ENCODE peak calls at places on chromosomes 1 and 21, in eight cellular contexts. One of them, this sample, is unnamed.

GRCh38 chr1:1063261-1063944 is 10.7 kb downstream of the RNF223 start:
- DNase-seq in caudate nucleus: no peak
- DNase-seq in cardiac fibroblast: no peak
- DNase-seq in iPS-NIHi11: no peak
- DNase-seq in activated CD8-positive, alpha-beta memory T cell treated with anti-CD3 and anti-CD28 coated beads for 24 hours: no peak
- DNase-seq in activated CD4-positive, alpha-beta T cell treated with anti-CD3 and anti-CD28 coated beads for 48 hours: no peak
- DNase-seq in T-helper 17 cell: no peak
- DNase-seq in breast epithelium: no peak
- DNase-seq in this sample: no peak

GRCh38 chr1:12344611-12345299 is 114.9 kb downstream of the VPS13D start:
- DNase-seq in caudate nucleus: peak
- DNase-seq in cardiac fibroblast: no peak
- DNase-seq in iPS-NIHi11: no peak
- DNase-seq in activated CD8-positive, alpha-beta memory T cell treated with anti-CD3 and anti-CD28 coated beads for 24 hours: no peak
- DNase-seq in activated CD4-positive, alpha-beta T cell treated with anti-CD3 and anti-CD28 coated beads for 48 hours: peak
- DNase-seq in T-helper 17 cell: no peak
- DNase-seq in breast epithelium: no peak
- DNase-seq in this sample: peak

GRCh38 chr1:54273837-54274192 is 73.8 kb downstream of the MRPL37 start:
- DNase-seq in caudate nucleus: no peak
- DNase-seq in cardiac fibroblast: peak
- DNase-seq in iPS-NIHi11: peak
- DNase-seq in activated CD8-positive, alpha-beta memory T cell treated with anti-CD3 and anti-CD28 coated beads for 24 hours: no peak
- DNase-seq in activated CD4-positive, alpha-beta T cell treated with anti-CD3 and anti-CD28 coated beads for 48 hours: no peak
- DNase-seq in T-helper 17 cell: no peak
- DNase-seq in breast epithelium: no peak
- DNase-seq in this sample: no peak

GRCh38 chr1:239250353-239251035 is 135.9 kb upstream of the CHRM3 start:
- DNase-seq in caudate nucleus: no peak
- DNase-seq in cardiac fibroblast: no peak
- DNase-seq in iPS-NIHi11: no peak
- DNase-seq in activated CD8-positive, alpha-beta memory T cell treated with anti-CD3 and anti-CD28 coated beads for 24 hours: no peak
- DNase-seq in activated CD4-positive, alpha-beta T cell treated with anti-CD3 and anti-CD28 coated beads for 48 hours: no peak
- DNase-seq in T-helper 17 cell: no peak
- DNase-seq in breast epithelium: no peak
- DNase-seq in this sample: no peak

GRCh38 chr1:24946861-24947658 is 17.0 kb upstream of the RUNX3 start:
- DNase-seq in caudate nucleus: no peak
- DNase-seq in cardiac fibroblast: no peak
- DNase-seq in iPS-NIHi11: no peak
- DNase-seq in activated CD8-positive, alpha-beta memory T cell treated with anti-CD3 and anti-CD28 coated beads for 24 hours: no peak
- DNase-seq in activated CD4-positive, alpha-beta T cell treated with anti-CD3 and anti-CD28 coated beads for 48 hours: no peak
- DNase-seq in T-helper 17 cell: no peak
- DNase-seq in breast epithelium: no peak
- DNase-seq in this sample: no peak

GRCh38 chr1:27192039-27192529 is 37.2 kb upstream of the SLC9A1 start:
- DNase-seq in caudate nucleus: no peak
- DNase-seq in cardiac fibroblast: no peak
- DNase-seq in iPS-NIHi11: no peak
- DNase-seq in activated CD8-positive, alpha-beta memory T cell treated with anti-CD3 and anti-CD28 coated beads for 24 hours: no peak
- DNase-seq in activated CD4-positive, alpha-beta T cell treated with anti-CD3 and anti-CD28 coated beads for 48 hours: no peak
- DNase-seq in T-helper 17 cell: no peak
- DNase-seq in breast epithelium: no peak
- DNase-seq in this sample: no peak

GRCh38 chr1:2526824-2527552 is 592 bp upstream of the PANK4 start:
- DNase-seq in caudate nucleus: peak
- DNase-seq in cardiac fibroblast: peak
- DNase-seq in iPS-NIHi11: no peak
- DNase-seq in activated CD8-positive, alpha-beta memory T cell treated with anti-CD3 and anti-CD28 coated beads for 24 hours: no peak
- DNase-seq in activated CD4-positive, alpha-beta T cell treated with anti-CD3 and anti-CD28 coated beads for 48 hours: peak
- DNase-seq in T-helper 17 cell: no peak
- DNase-seq in breast epithelium: no peak
- DNase-seq in this sample: peak

GRCh38 chr1:204619721-204620120 is 65.8 kb downstream of the LRRN2 start:
- DNase-seq in caudate nucleus: no peak
- DNase-seq in cardiac fibroblast: no peak
- DNase-seq in iPS-NIHi11: no peak
- DNase-seq in activated CD8-positive, alpha-beta memory T cell treated with anti-CD3 and anti-CD28 coated beads for 24 hours: no peak
- DNase-seq in activated CD4-positive, alpha-beta T cell treated with anti-CD3 and anti-CD28 coated beads for 48 hours: no peak
- DNase-seq in T-helper 17 cell: no peak
- DNase-seq in breast epithelium: no peak
- DNase-seq in this sample: no peak

GRCh38 chr1:111624382-111624781 is 4.8 kb downstream of the RAP1A start:
- DNase-seq in caudate nucleus: no peak
- DNase-seq in cardiac fibroblast: no peak
- DNase-seq in iPS-NIHi11: no peak
- DNase-seq in activated CD8-positive, alpha-beta memory T cell treated with anti-CD3 and anti-CD28 coated beads for 24 hours: no peak
- DNase-seq in activated CD4-positive, alpha-beta T cell treated with anti-CD3 and anti-CD28 coated beads for 48 hours: no peak
- DNase-seq in T-helper 17 cell: no peak
- DNase-seq in breast epithelium: no peak
- DNase-seq in this sample: no peak

GRCh38 chr1:94927405-94928175 is 680 bp upstream of the CNN3 start:
- DNase-seq in caudate nucleus: no peak
- DNase-seq in cardiac fibroblast: peak
- DNase-seq in iPS-NIHi11: no peak
- DNase-seq in activated CD8-positive, alpha-beta memory T cell treated with anti-CD3 and anti-CD28 coated beads for 24 hours: no peak
- DNase-seq in activated CD4-positive, alpha-beta T cell treated with anti-CD3 and anti-CD28 coated beads for 48 hours: no peak
- DNase-seq in T-helper 17 cell: no peak
- DNase-seq in breast epithelium: no peak
- DNase-seq in this sample: no peak

GRCh38 chr1:245166471-245166885 is 11.7 kb downstream of the KIF26B start:
- DNase-seq in caudate nucleus: peak
- DNase-seq in cardiac fibroblast: peak
- DNase-seq in iPS-NIHi11: no peak
- DNase-seq in activated CD8-positive, alpha-beta memory T cell treated with anti-CD3 and anti-CD28 coated beads for 24 hours: no peak
- DNase-seq in activated CD4-positive, alpha-beta T cell treated with anti-CD3 and anti-CD28 coated beads for 48 hours: no peak
- DNase-seq in T-helper 17 cell: no peak
- DNase-seq in breast epithelium: no peak
- DNase-seq in this sample: no peak

GRCh38 chr21:26966978-26967913 is at the start of gene ADAMTS5:
- DNase-seq in caudate nucleus: no peak
- DNase-seq in cardiac fibroblast: peak
- DNase-seq in iPS-NIHi11: peak
- DNase-seq in activated CD8-positive, alpha-beta memory T cell treated with anti-CD3 and anti-CD28 coated beads for 24 hours: no peak
- DNase-seq in activated CD4-positive, alpha-beta T cell treated with anti-CD3 and anti-CD28 coated beads for 48 hours: no peak
- DNase-seq in T-helper 17 cell: no peak
- DNase-seq in breast epithelium: peak
- DNase-seq in this sample: peak

GRCh38 chr21:26918318-26919065 is 48.4 kb downstream of the ADAMTS5 start:
- DNase-seq in caudate nucleus: no peak
- DNase-seq in cardiac fibroblast: peak
- DNase-seq in iPS-NIHi11: no peak
- DNase-seq in activated CD8-positive, alpha-beta memory T cell treated with anti-CD3 and anti-CD28 coated beads for 24 hours: no peak
- DNase-seq in activated CD4-positive, alpha-beta T cell treated with anti-CD3 and anti-CD28 coated beads for 48 hours: no peak
- DNase-seq in T-helper 17 cell: no peak
- DNase-seq in breast epithelium: no peak
- DNase-seq in this sample: no peak

GRCh38 chr1:167161242-167161641 is 59.4 kb upstream of the POU2F1 start:
- DNase-seq in caudate nucleus: no peak
- DNase-seq in cardiac fibroblast: no peak
- DNase-seq in iPS-NIHi11: no peak
- DNase-seq in activated CD8-positive, alpha-beta memory T cell treated with anti-CD3 and anti-CD28 coated beads for 24 hours: no peak
- DNase-seq in activated CD4-positive, alpha-beta T cell treated with anti-CD3 and anti-CD28 coated beads for 48 hours: no peak
- DNase-seq in T-helper 17 cell: no peak
- DNase-seq in breast epithelium: no peak
- DNase-seq in this sample: no peak

GRCh38 chr1:224867715-224868114 is 61.8 kb upstream of the DNAH14 start:
- DNase-seq in caudate nucleus: no peak
- DNase-seq in cardiac fibroblast: peak
- DNase-seq in iPS-NIHi11: no peak
- DNase-seq in activated CD8-positive, alpha-beta memory T cell treated with anti-CD3 and anti-CD28 coated beads for 24 hours: no peak
- DNase-seq in activated CD4-positive, alpha-beta T cell treated with anti-CD3 and anti-CD28 coated beads for 48 hours: no peak
- DNase-seq in T-helper 17 cell: no peak
- DNase-seq in breast epithelium: no peak
- DNase-seq in this sample: no peak

GRCh38 chr1:44524180-44524579 is 119.1 kb downstream of the RNF220 start:
- DNase-seq in caudate nucleus: no peak
- DNase-seq in cardiac fibroblast: no peak
- DNase-seq in iPS-NIHi11: peak
- DNase-seq in activated CD8-positive, alpha-beta memory T cell treated with anti-CD3 and anti-CD28 coated beads for 24 hours: no peak
- DNase-seq in activated CD4-positive, alpha-beta T cell treated with anti-CD3 and anti-CD28 coated beads for 48 hours: no peak
- DNase-seq in T-helper 17 cell: no peak
- DNase-seq in breast epithelium: no peak
- DNase-seq in this sample: no peak

GRCh38 chr1:84598846-84599741 is 24.9 kb upstream of the CTBS start:
- DNase-seq in caudate nucleus: peak
- DNase-seq in cardiac fibroblast: peak
- DNase-seq in iPS-NIHi11: no peak
- DNase-seq in activated CD8-positive, alpha-beta memory T cell treated with anti-CD3 and anti-CD28 coated beads for 24 hours: no peak
- DNase-seq in activated CD4-positive, alpha-beta T cell treated with anti-CD3 and anti-CD28 coated beads for 48 hours: no peak
- DNase-seq in T-helper 17 cell: no peak
- DNase-seq in breast epithelium: no peak
- DNase-seq in this sample: no peak

This sample was measured in amygdala.